ENCODE peak calls at places on chromosomes 1 and 21, in four cellular contexts. I, L, J and E are unnamed samples.

GRCh38 chr1:226438007-226438406 is 30.1 kb upstream of the PARP1 start:
- DNase-seq in I (no peak), L (peak; percentile 28), J (peak; percentile 10), E (no peak)

GRCh38 chr1:150466964-150467363 is 20.3 kb upstream of the TARS2 start:
- DNase-seq in I (no peak), L (no peak), J (no peak), E (no peak)

GRCh38 chr1:244964112-244964971 is 100.0 kb upstream of the HNRNPU start:
- DNase-seq in I (no peak), L (no peak), J (peak; percentile 34), E (no peak)

GRCh38 chr1:108541856-108542255 is 18.0 kb upstream of the EEIG2 start:
- DNase-seq in I (no peak), L (no peak), J (no peak), E (no peak)

GRCh38 chr1:242546849-242547724 is 22.6 kb upstream of the PLD5 start:
- DNase-seq in I (no peak), L (no peak), J (no peak), E (no peak)

GRCh38 chr1:83845437-83846071 is 153.4 kb downstream of the TTLL7 start:
- DNase-seq in I (no peak), L (no peak), J (peak; percentile 2), E (no peak)

GRCh38 chr1:244822878-244823277 is 12.6 kb upstream of the COX20 start:
- DNase-seq in I (no peak), L (no peak), J (no peak), E (no peak)

GRCh38 chr1:210850556-210850955 is 283.4 kb downstream of the KCNH1 start:
- DNase-seq in I (no peak), L (no peak), J (no peak), E (no peak)

GRCh38 chr21:17711896-17712295 is 99.2 kb upstream of the BTG3 start:
- DNase-seq in I (no peak), L (no peak), J (no peak), E (no peak)

GRCh38 chr1:93907718-93908117 is 1.5 kb downstream of the GCLM start:
- DNase-seq in I (no peak), L (no peak), J (peak; percentile 10), E (no peak)

GRCh38 chr1:14660795-14661194 is 62.3 kb downstream of the KAZN start:
- DNase-seq in I (no peak), L (no peak), J (no peak), E (no peak)

GRCh38 chr21:32298658-32299081 is at the start of gene MRAP:
- DNase-seq in I (no peak), L (no peak), J (no peak), E (no peak)

DNA sequence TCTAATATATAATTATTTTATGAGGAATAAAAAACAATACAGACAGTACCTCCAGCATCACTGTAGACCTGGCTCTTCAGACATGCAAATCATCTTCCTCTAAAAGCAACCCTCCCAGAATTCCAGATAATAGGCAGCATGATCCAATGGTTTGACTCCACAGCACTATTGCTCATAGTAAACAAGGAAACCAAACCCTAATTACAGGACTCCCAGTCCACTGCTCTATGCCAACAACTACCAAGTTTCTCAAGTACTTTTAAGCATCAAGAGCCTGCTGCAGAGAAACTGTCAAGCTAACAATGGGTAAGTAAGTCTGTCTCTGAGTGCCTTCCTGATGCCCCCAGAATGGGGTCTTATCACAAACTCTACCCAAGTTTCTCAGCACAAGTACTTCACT is 57.2 kb downstream of the EYA3 start:
- DNase-seq in I (no peak), L (no peak), J (no peak), E (no peak)
- TF ChIP-seq HMGXB4 in I (no peak), L (no peak), J (no peak), E (no peak)

DNA sequence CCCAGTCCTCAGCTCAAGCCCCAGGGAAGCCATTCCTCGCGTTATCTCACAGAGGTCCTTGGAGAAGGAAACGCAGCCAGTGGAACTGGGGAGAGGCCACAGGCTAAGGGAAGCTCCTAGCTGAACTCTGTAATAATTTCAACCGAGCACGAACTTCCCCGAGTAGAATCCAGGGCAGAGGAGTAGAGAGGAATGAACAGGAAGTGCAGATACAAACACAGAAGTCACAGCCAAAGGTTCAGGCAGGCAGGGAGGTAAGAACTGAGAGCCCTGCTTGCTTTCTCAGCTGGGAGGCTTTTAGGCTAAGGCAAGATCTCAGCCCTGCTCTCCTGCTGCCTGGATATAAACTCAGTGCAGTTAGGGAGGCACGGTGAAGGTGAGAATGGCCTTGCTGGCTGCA is 23.7 kb downstream of the WARS2 start:
- DNase-seq in I (no peak), L (no peak), J (no peak), E (no peak)
- TF ChIP-seq USF2 in I (no peak), L (no peak), J (no peak), E (no peak)

GRCh38 chr1:201870397-201870796 is 18.3 kb upstream of the SHISA4 start:
- DNase-seq in I (no peak), L (no peak), J (no peak), E (no peak)
- TF ChIP-seq HMGXB4 in I (no peak), L (no peak), J (no peak), E (no peak)

DNA sequence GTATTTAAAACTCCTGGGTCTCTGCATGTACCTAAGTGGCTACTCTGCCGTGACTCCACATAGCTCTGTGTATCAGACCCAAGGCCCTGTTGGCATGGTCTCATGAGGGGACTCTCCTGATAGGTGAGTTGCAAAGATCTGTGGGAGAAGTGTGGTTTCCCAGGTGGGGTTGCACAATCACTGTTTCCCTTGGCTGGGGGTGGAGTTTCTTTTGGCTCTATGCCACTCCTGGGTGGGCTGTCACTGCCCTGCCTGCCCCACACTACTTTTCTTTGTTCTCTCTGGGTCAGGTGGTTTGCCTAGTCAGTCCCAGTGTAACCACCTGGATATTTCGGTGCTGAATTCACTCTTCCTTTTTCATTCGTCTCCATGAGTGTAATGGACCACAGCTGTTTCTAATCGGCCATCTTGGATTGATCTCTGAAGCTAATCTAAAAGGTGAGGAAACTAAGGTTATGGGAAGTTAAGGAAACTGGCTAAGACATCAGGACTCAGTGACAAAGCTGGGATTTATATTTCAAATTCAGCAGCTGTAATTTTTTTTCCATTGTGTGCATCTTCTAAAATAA is 97.1 kb upstream of the CACYBP start:
- DNase-seq in I (no peak), L (no peak), J (peak; percentile 28), E (no peak)
- TF ChIP-seq USF2 in I (no peak), L (no peak), J (no peak), E (no peak)